ENCODE peak calls at places on chromosome 6, in nine cellular contexts. One of them, this sample, is unnamed.

GRCh38 chr6:27139753-27140522 is 107.6 kb upstream of the PRSS16 start:
- DNase-seq in brain microvascular endothelial cell: no peak
- DNase-seq in ovary: no peak
- DNase-seq in HFF-Myc: no peak
- DNase-seq in fibroblast of pulmonary artery: peak
- DNase-seq in fibroblast of mammary gland: no peak
- DNase-seq in GM23338: peak
- DNase-seq in A549: no peak
- DNase-seq in dorsolateral prefrontal cortex: no peak
- DNase-seq in this sample: peak

GRCh38 chr6:155275808-155276480 is 12.1 kb downstream of the CLDN20 start:
- DNase-seq in brain microvascular endothelial cell: peak
- DNase-seq in ovary: no peak
- DNase-seq in HFF-Myc: no peak
- DNase-seq in fibroblast of pulmonary artery: peak
- DNase-seq in fibroblast of mammary gland: no peak
- DNase-seq in GM23338: no peak
- DNase-seq in A549: no peak
- DNase-seq in dorsolateral prefrontal cortex: peak
- DNase-seq in this sample: peak

GRCh38 chr6:112321882-112322508 is 25.1 kb upstream of the RFPL4B start:
- DNase-seq in brain microvascular endothelial cell: no peak
- DNase-seq in ovary: no peak
- DNase-seq in HFF-Myc: no peak
- DNase-seq in fibroblast of pulmonary artery: peak
- DNase-seq in fibroblast of mammary gland: no peak
- DNase-seq in GM23338: no peak
- DNase-seq in A549: no peak
- DNase-seq in dorsolateral prefrontal cortex: no peak
- DNase-seq in this sample: no peak

GRCh38 chr6:110859335-110859792 is 15.2 kb upstream of the AMD1 start:
- DNase-seq in brain microvascular endothelial cell: no peak
- DNase-seq in ovary: no peak
- DNase-seq in HFF-Myc: no peak
- DNase-seq in fibroblast of pulmonary artery: no peak
- DNase-seq in fibroblast of mammary gland: no peak
- DNase-seq in GM23338: peak
- DNase-seq in A549: no peak
- DNase-seq in dorsolateral prefrontal cortex: no peak
- DNase-seq in this sample: no peak

GRCh38 chr6:170160628-170161611 is 130.0 kb downstream of the DLL1 start:
- DNase-seq in brain microvascular endothelial cell: no peak
- DNase-seq in ovary: no peak
- DNase-seq in HFF-Myc: no peak
- DNase-seq in fibroblast of pulmonary artery: no peak
- DNase-seq in fibroblast of mammary gland: no peak
- DNase-seq in GM23338: no peak
- DNase-seq in A549: no peak
- DNase-seq in dorsolateral prefrontal cortex: no peak
- DNase-seq in this sample: no peak

GRCh38 chr6:137791281-137792159 is 75.5 kb upstream of the TNFAIP3 start:
- DNase-seq in brain microvascular endothelial cell: no peak
- DNase-seq in ovary: no peak
- DNase-seq in HFF-Myc: no peak
- DNase-seq in fibroblast of pulmonary artery: peak
- DNase-seq in fibroblast of mammary gland: no peak
- DNase-seq in GM23338: no peak
- DNase-seq in A549: no peak
- DNase-seq in dorsolateral prefrontal cortex: no peak
- DNase-seq in this sample: no peak

GRCh38 chr6:19870322-19870721 is 33.2 kb downstream of the ID4 start:
- DNase-seq in brain microvascular endothelial cell: no peak
- DNase-seq in ovary: no peak
- DNase-seq in HFF-Myc: no peak
- DNase-seq in fibroblast of pulmonary artery: no peak
- DNase-seq in fibroblast of mammary gland: no peak
- DNase-seq in GM23338: no peak
- DNase-seq in A549: no peak
- DNase-seq in dorsolateral prefrontal cortex: no peak
- DNase-seq in this sample: no peak

GRCh38 chr6:119313937-119314893 is 35.3 kb downstream of the MAN1A1 start:
- DNase-seq in brain microvascular endothelial cell: no peak
- DNase-seq in ovary: no peak
- DNase-seq in HFF-Myc: no peak
- DNase-seq in fibroblast of pulmonary artery: no peak
- DNase-seq in fibroblast of mammary gland: no peak
- DNase-seq in GM23338: no peak
- DNase-seq in A549: no peak
- DNase-seq in dorsolateral prefrontal cortex: no peak
- DNase-seq in this sample: no peak

GRCh38 chr6:153056308-153056707 is 53.8 kb upstream of the MTRF1L start:
- DNase-seq in brain microvascular endothelial cell: no peak
- DNase-seq in ovary: no peak
- DNase-seq in HFF-Myc: no peak
- DNase-seq in fibroblast of pulmonary artery: no peak
- DNase-seq in fibroblast of mammary gland: no peak
- DNase-seq in GM23338: no peak
- DNase-seq in A549: no peak
- DNase-seq in dorsolateral prefrontal cortex: no peak
- DNase-seq in this sample: no peak

DNA sequence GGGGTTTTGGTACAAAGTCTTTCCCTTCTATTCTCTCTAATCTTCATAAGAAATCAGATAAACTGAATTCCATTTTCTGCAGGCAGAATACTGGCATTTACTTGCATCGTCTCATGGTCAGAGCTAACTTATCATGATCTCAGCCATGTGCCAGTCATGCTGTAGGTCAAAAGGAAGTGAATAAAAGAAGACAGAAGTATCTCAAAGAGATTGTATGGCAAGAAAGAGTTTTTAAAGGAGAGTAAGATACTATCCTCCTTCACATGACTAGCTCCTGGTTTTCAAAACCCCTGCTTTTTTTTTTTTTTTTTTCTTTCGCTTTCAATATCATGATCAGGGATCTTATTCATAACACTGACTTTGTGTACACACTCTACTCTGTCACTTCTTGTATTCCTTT is 398.3 kb downstream of the C6orf118 start:
- DNase-seq in brain microvascular endothelial cell: no peak
- DNase-seq in ovary: no peak
- DNase-seq in HFF-Myc: no peak
- DNase-seq in fibroblast of pulmonary artery: no peak
- DNase-seq in fibroblast of mammary gland: no peak
- DNase-seq in GM23338: no peak
- DNase-seq in A549: no peak
- DNase-seq in dorsolateral prefrontal cortex: no peak
- DNase-seq in this sample: no peak
- H3K4me3 ChIP-seq in brain microvascular endothelial cell: no peak
- H3K4me3 ChIP-seq in ovary: no peak
- H3K4me3 ChIP-seq in HFF-Myc: no peak
- H3K4me3 ChIP-seq in fibroblast of pulmonary artery: no peak
- H3K4me3 ChIP-seq in fibroblast of mammary gland: no peak
- H3K4me3 ChIP-seq in GM23338: no peak
- H3K4me3 ChIP-seq in A549: no peak
- H3K4me3 ChIP-seq in dorsolateral prefrontal cortex: no peak
- H3K4me3 ChIP-seq in this sample: no peak

GRCh38 chr6:109008951-109009760 is 85.5 kb downstream of the SESN1 start:
- DNase-seq in brain microvascular endothelial cell: peak
- DNase-seq in ovary: peak
- DNase-seq in HFF-Myc: peak
- DNase-seq in fibroblast of pulmonary artery: peak
- DNase-seq in fibroblast of mammary gland: peak
- DNase-seq in GM23338: peak
- DNase-seq in A549: peak
- DNase-seq in dorsolateral prefrontal cortex: peak
- DNase-seq in this sample: peak
- TF ChIP-seq CTCF in brain microvascular endothelial cell: no peak
- TF ChIP-seq CTCF in ovary: peak
- TF ChIP-seq CTCF in HFF-Myc: no peak
- TF ChIP-seq CTCF in fibroblast of pulmonary artery: no peak
- TF ChIP-seq CTCF in fibroblast of mammary gland: no peak
- TF ChIP-seq CTCF in GM23338: no peak
- TF ChIP-seq CTCF in A549: no peak
- TF ChIP-seq CTCF in dorsolateral prefrontal cortex: peak
- TF ChIP-seq CTCF in this sample: peak

DNA sequence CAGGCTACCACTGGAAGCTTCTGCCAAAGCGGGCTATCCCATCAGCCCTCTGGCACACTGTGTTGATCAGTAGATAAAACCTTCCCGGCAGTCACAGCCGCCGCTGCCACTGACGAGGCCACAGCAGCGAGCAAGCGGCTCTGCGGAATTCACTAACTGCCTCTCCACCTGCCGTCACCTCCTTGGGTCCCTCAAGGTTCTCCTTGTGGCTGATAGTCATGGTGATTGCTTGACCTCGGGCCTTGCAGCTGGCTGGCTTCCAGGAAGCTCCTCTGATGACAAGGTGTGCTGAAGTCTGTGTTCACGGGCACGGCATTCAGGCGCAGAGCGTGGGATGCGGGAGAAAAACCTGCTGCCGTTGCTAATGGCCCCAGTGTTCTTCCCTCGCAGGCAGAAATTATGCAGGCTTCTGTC is 315.8 kb downstream of the TFAP2A start:
- DNase-seq in brain microvascular endothelial cell: no peak
- DNase-seq in ovary: no peak
- DNase-seq in HFF-Myc: no peak
- DNase-seq in fibroblast of pulmonary artery: no peak
- DNase-seq in fibroblast of mammary gland: no peak
- DNase-seq in GM23338: peak
- DNase-seq in A549: no peak
- DNase-seq in dorsolateral prefrontal cortex: no peak
- DNase-seq in this sample: no peak
- H3K4me3 ChIP-seq in brain microvascular endothelial cell: peak
- H3K4me3 ChIP-seq in ovary: no peak
- H3K4me3 ChIP-seq in HFF-Myc: no peak
- H3K4me3 ChIP-seq in fibroblast of pulmonary artery: no peak
- H3K4me3 ChIP-seq in fibroblast of mammary gland: no peak
- H3K4me3 ChIP-seq in GM23338: no peak
- H3K4me3 ChIP-seq in A549: no peak
- H3K4me3 ChIP-seq in dorsolateral prefrontal cortex: no peak
- H3K4me3 ChIP-seq in this sample: no peak

DNA sequence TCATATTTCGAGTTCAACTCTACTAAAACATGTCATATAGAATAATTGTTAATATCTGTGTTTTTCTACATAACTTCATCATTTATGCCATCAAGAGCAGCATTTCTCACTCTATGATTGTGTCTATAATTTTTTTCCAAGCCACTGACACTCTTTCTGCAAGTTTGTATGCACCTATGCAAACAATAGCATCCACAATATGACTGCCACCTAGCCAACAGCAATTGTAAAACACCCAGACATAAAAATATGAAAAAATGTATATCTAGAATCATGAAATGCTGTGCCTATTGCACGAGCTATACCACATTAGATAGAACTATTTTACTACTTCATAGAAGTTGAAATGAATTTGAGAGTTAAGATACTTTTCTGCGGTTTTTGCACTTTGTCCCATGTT is 286.5 kb upstream of the MARCKS start:
- DNase-seq in brain microvascular endothelial cell: no peak
- DNase-seq in ovary: no peak
- DNase-seq in HFF-Myc: no peak
- DNase-seq in fibroblast of pulmonary artery: no peak
- DNase-seq in fibroblast of mammary gland: no peak
- DNase-seq in GM23338: no peak
- DNase-seq in A549: no peak
- DNase-seq in dorsolateral prefrontal cortex: no peak
- DNase-seq in this sample: no peak
- TF ChIP-seq CTCF in brain microvascular endothelial cell: peak
- TF ChIP-seq CTCF in ovary: no peak
- TF ChIP-seq CTCF in HFF-Myc: no peak
- TF ChIP-seq CTCF in fibroblast of pulmonary artery: peak
- TF ChIP-seq CTCF in fibroblast of mammary gland: no peak
- TF ChIP-seq CTCF in GM23338: no peak
- TF ChIP-seq CTCF in A549: no peak
- TF ChIP-seq CTCF in dorsolateral prefrontal cortex: no peak
- TF ChIP-seq CTCF in this sample: peak

GRCh38 chr6:95095271-95095670 is 482.1 kb upstream of the MANEA start:
- DNase-seq in brain microvascular endothelial cell: no peak
- DNase-seq in ovary: no peak
- DNase-seq in HFF-Myc: no peak
- DNase-seq in fibroblast of pulmonary artery: no peak
- DNase-seq in fibroblast of mammary gland: no peak
- DNase-seq in GM23338: no peak
- DNase-seq in A549: no peak
- DNase-seq in dorsolateral prefrontal cortex: no peak
- DNase-seq in this sample: peak
- H3K4me3 ChIP-seq in brain microvascular endothelial cell: no peak
- H3K4me3 ChIP-seq in ovary: no peak
- H3K4me3 ChIP-seq in HFF-Myc: no peak
- H3K4me3 ChIP-seq in fibroblast of pulmonary artery: no peak
- H3K4me3 ChIP-seq in fibroblast of mammary gland: no peak
- H3K4me3 ChIP-seq in GM23338: no peak
- H3K4me3 ChIP-seq in A549: no peak
- H3K4me3 ChIP-seq in dorsolateral prefrontal cortex: no peak
- H3K4me3 ChIP-seq in this sample: no peak

GRCh38 chr6:65285275-65285674 is 421.8 kb downstream of the EYS start:
- DNase-seq in brain microvascular endothelial cell: no peak
- DNase-seq in ovary: no peak
- DNase-seq in HFF-Myc: no peak
- DNase-seq in fibroblast of pulmonary artery: no peak
- DNase-seq in fibroblast of mammary gland: no peak
- DNase-seq in GM23338: no peak
- DNase-seq in A549: no peak
- DNase-seq in dorsolateral prefrontal cortex: no peak
- DNase-seq in this sample: no peak

GRCh38 chr6:65289491-65289890 is 417.5 kb downstream of the EYS start:
- DNase-seq in brain microvascular endothelial cell: no peak
- DNase-seq in ovary: no peak
- DNase-seq in HFF-Myc: no peak
- DNase-seq in fibroblast of pulmonary artery: peak
- DNase-seq in fibroblast of mammary gland: peak
- DNase-seq in GM23338: no peak
- DNase-seq in A549: no peak
- DNase-seq in dorsolateral prefrontal cortex: no peak
- DNase-seq in this sample: no peak
- TF ChIP-seq CTCF in brain microvascular endothelial cell: no peak
- TF ChIP-seq CTCF in ovary: no peak
- TF ChIP-seq CTCF in HFF-Myc: no peak
- TF ChIP-seq CTCF in fibroblast of pulmonary artery: no peak
- TF ChIP-seq CTCF in fibroblast of mammary gland: no peak
- TF ChIP-seq CTCF in GM23338: no peak
- TF ChIP-seq CTCF in A549: no peak
- TF ChIP-seq CTCF in dorsolateral prefrontal cortex: no peak
- TF ChIP-seq CTCF in this sample: no peak

GRCh38 chr6:87919001-87919400 is 128.6 kb upstream of the SPACA1 start:
- DNase-seq in brain microvascular endothelial cell: no peak
- DNase-seq in ovary: no peak
- DNase-seq in HFF-Myc: no peak
- DNase-seq in fibroblast of pulmonary artery: no peak
- DNase-seq in fibroblast of mammary gland: no peak
- DNase-seq in GM23338: no peak
- DNase-seq in A549: no peak
- DNase-seq in dorsolateral prefrontal cortex: no peak
- DNase-seq in this sample: no peak
- H3K4me3 ChIP-seq in brain microvascular endothelial cell: no peak
- H3K4me3 ChIP-seq in ovary: no peak
- H3K4me3 ChIP-seq in HFF-Myc: no peak
- H3K4me3 ChIP-seq in fibroblast of pulmonary artery: no peak
- H3K4me3 ChIP-seq in fibroblast of mammary gland: no peak
- H3K4me3 ChIP-seq in GM23338: no peak
- H3K4me3 ChIP-seq in A549: no peak
- H3K4me3 ChIP-seq in dorsolateral prefrontal cortex: no peak
- H3K4me3 ChIP-seq in this sample: no peak